ENCODE peak calls at places on chromosome 10, in nine cellular contexts. One of them, this sample, is unnamed.

GRCh38 chr10:11145498-11145855 is 127.8 kb downstream of the CELF2 start:
- DNase-seq in Calu3: no peak
- DNase-seq in activated CD8-positive, alpha-beta T cell treated with anti-CD3 and anti-CD28 coated beads for 36 hours: peak
- DNase-seq in GM06990: peak
- DNase-seq in HFF-Myc: no peak
- DNase-seq in GM13977: peak
- DNase-seq in BE2C: no peak
- DNase-seq in psoas muscle: no peak
- DNase-seq in B cell: peak
- DNase-seq in this sample: peak

GRCh38 chr10:34739915-34740314 is 75.2 kb downstream of the PARD3 start:
- DNase-seq in Calu3: peak
- DNase-seq in activated CD8-positive, alpha-beta T cell treated with anti-CD3 and anti-CD28 coated beads for 36 hours: no peak
- DNase-seq in GM06990: no peak
- DNase-seq in HFF-Myc: peak
- DNase-seq in GM13977: no peak
- DNase-seq in BE2C: peak
- DNase-seq in psoas muscle: peak
- DNase-seq in B cell: no peak
- DNase-seq in this sample: no peak

GRCh38 chr10:35433851-35434426 is 97.6 kb downstream of the CCNY start:
- DNase-seq in Calu3: peak
- DNase-seq in activated CD8-positive, alpha-beta T cell treated with anti-CD3 and anti-CD28 coated beads for 36 hours: no peak
- DNase-seq in GM06990: no peak
- DNase-seq in HFF-Myc: peak
- DNase-seq in GM13977: no peak
- DNase-seq in BE2C: peak
- DNase-seq in psoas muscle: no peak
- DNase-seq in B cell: no peak
- DNase-seq in this sample: no peak

GRCh38 chr10:31401287-31401686 is 82.3 kb downstream of the ZEB1 start:
- DNase-seq in Calu3: peak
- DNase-seq in activated CD8-positive, alpha-beta T cell treated with anti-CD3 and anti-CD28 coated beads for 36 hours: no peak
- DNase-seq in GM06990: no peak
- DNase-seq in HFF-Myc: no peak
- DNase-seq in GM13977: no peak
- DNase-seq in BE2C: no peak
- DNase-seq in psoas muscle: no peak
- DNase-seq in B cell: no peak
- DNase-seq in this sample: no peak

GRCh38 chr10:34967411-34967880 is 122.7 kb downstream of the CUL2 start:
- DNase-seq in Calu3: no peak
- DNase-seq in activated CD8-positive, alpha-beta T cell treated with anti-CD3 and anti-CD28 coated beads for 36 hours: no peak
- DNase-seq in GM06990: no peak
- DNase-seq in HFF-Myc: no peak
- DNase-seq in GM13977: no peak
- DNase-seq in BE2C: no peak
- DNase-seq in psoas muscle: no peak
- DNase-seq in B cell: no peak
- DNase-seq in this sample: no peak

GRCh38 chr10:47047577-47048532 is 136.6 kb downstream of the PTPN20 start:
- DNase-seq in Calu3: peak
- DNase-seq in activated CD8-positive, alpha-beta T cell treated with anti-CD3 and anti-CD28 coated beads for 36 hours: peak
- DNase-seq in GM06990: peak
- DNase-seq in HFF-Myc: no peak
- DNase-seq in GM13977: peak
- DNase-seq in BE2C: peak
- DNase-seq in psoas muscle: peak
- DNase-seq in B cell: peak
- DNase-seq in this sample: peak

GRCh38 chr10:97771055-97771811 is 566 bp downstream of the SFRP5 start:
- DNase-seq in Calu3: peak
- DNase-seq in activated CD8-positive, alpha-beta T cell treated with anti-CD3 and anti-CD28 coated beads for 36 hours: peak
- DNase-seq in GM06990: peak
- DNase-seq in HFF-Myc: no peak
- DNase-seq in GM13977: peak
- DNase-seq in BE2C: peak
- DNase-seq in psoas muscle: no peak
- DNase-seq in B cell: no peak
- DNase-seq in this sample: no peak

GRCh38 chr10:2619472-2619871 is 447.9 kb upstream of the PFKP start:
- DNase-seq in Calu3: peak
- DNase-seq in activated CD8-positive, alpha-beta T cell treated with anti-CD3 and anti-CD28 coated beads for 36 hours: peak
- DNase-seq in GM06990: no peak
- DNase-seq in HFF-Myc: no peak
- DNase-seq in GM13977: no peak
- DNase-seq in BE2C: peak
- DNase-seq in psoas muscle: no peak
- DNase-seq in B cell: no peak
- DNase-seq in this sample: no peak

GRCh38 chr10:21926949-21927348 is 76.6 kb downstream of the DNAJC1 start:
- DNase-seq in Calu3: peak
- DNase-seq in activated CD8-positive, alpha-beta T cell treated with anti-CD3 and anti-CD28 coated beads for 36 hours: no peak
- DNase-seq in GM06990: no peak
- DNase-seq in HFF-Myc: peak
- DNase-seq in GM13977: no peak
- DNase-seq in BE2C: no peak
- DNase-seq in psoas muscle: no peak
- DNase-seq in B cell: no peak
- DNase-seq in this sample: no peak

GRCh38 chr10:61994404-61995031 is 93.0 kb downstream of the ARID5B start:
- DNase-seq in Calu3: peak
- DNase-seq in activated CD8-positive, alpha-beta T cell treated with anti-CD3 and anti-CD28 coated beads for 36 hours: no peak
- DNase-seq in GM06990: no peak
- DNase-seq in HFF-Myc: no peak
- DNase-seq in GM13977: no peak
- DNase-seq in BE2C: no peak
- DNase-seq in psoas muscle: no peak
- DNase-seq in B cell: no peak
- DNase-seq in this sample: no peak

DNA sequence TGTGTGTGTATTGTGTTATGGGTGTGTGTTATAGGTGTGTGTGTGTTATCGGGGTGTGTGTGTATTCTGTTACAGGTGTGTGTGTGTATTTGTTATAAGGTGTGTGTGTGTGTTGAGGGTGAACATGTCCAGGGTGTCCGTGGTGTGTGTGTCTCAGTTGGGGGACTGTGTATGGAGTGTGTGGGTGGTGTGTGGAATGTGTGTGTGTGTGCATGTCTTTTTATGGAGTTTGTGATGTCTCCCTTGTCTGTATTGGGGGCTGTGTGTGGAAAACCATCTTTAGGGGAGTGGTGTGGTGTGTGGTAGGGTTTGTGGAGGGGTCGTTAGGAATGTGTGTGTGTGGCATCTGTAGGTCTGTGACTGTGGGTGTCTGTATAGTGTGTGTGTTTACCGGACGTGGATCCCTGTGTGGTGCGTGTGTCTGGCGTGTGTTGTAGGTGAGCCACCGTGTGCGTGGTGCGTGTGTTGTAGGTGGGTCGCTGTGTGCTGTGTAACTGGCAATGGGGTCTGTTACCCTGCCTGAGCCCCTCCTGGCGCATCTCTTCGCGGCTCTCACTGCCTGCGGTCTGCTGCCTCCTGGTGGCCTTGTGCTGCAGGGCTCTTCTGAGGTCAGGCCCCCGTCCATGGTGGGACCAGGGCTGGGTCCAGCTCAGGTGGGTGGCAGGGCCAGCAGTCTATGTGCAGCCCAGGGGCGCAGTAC is 61.7 kb downstream of the PALD1 start:
- DNase-seq in Calu3: peak
- DNase-seq in activated CD8-positive, alpha-beta T cell treated with anti-CD3 and anti-CD28 coated beads for 36 hours: peak
- DNase-seq in GM06990: peak
- DNase-seq in HFF-Myc: no peak
- DNase-seq in GM13977: peak
- DNase-seq in BE2C: peak
- DNase-seq in psoas muscle: no peak
- DNase-seq in B cell: peak
- DNase-seq in this sample: peak
- TF ChIP-seq CTCF in Calu3: peak
- TF ChIP-seq CTCF in activated CD8-positive, alpha-beta T cell treated with anti-CD3 and anti-CD28 coated beads for 36 hours: peak
- TF ChIP-seq CTCF in GM06990: peak
- TF ChIP-seq CTCF in HFF-Myc: peak
- TF ChIP-seq CTCF in GM13977: peak
- TF ChIP-seq CTCF in BE2C: peak
- TF ChIP-seq CTCF in psoas muscle: peak
- TF ChIP-seq CTCF in B cell: peak
- TF ChIP-seq CTCF in this sample: peak

GRCh38 chr10:83469719-83470336 is 669.5 kb upstream of the GHITM start:
- DNase-seq in Calu3: no peak
- DNase-seq in activated CD8-positive, alpha-beta T cell treated with anti-CD3 and anti-CD28 coated beads for 36 hours: no peak
- DNase-seq in GM06990: no peak
- DNase-seq in HFF-Myc: no peak
- DNase-seq in GM13977: no peak
- DNase-seq in BE2C: no peak
- DNase-seq in psoas muscle: no peak
- DNase-seq in B cell: no peak
- DNase-seq in this sample: no peak
- TF ChIP-seq CTCF in Calu3: no peak
- TF ChIP-seq CTCF in activated CD8-positive, alpha-beta T cell treated with anti-CD3 and anti-CD28 coated beads for 36 hours: no peak
- TF ChIP-seq CTCF in GM06990: no peak
- TF ChIP-seq CTCF in HFF-Myc: no peak
- TF ChIP-seq CTCF in GM13977: no peak
- TF ChIP-seq CTCF in BE2C: no peak
- TF ChIP-seq CTCF in psoas muscle: no peak
- TF ChIP-seq CTCF in B cell: no peak
- TF ChIP-seq CTCF in this sample: no peak

GRCh38 chr10:54133201-54133600 is 667.8 kb downstream of the PCDH15 start:
- DNase-seq in Calu3: no peak
- DNase-seq in activated CD8-positive, alpha-beta T cell treated with anti-CD3 and anti-CD28 coated beads for 36 hours: no peak
- DNase-seq in GM06990: no peak
- DNase-seq in HFF-Myc: no peak
- DNase-seq in GM13977: no peak
- DNase-seq in BE2C: no peak
- DNase-seq in psoas muscle: no peak
- DNase-seq in B cell: no peak
- DNase-seq in this sample: no peak
- TF ChIP-seq CTCF in Calu3: peak
- TF ChIP-seq CTCF in activated CD8-positive, alpha-beta T cell treated with anti-CD3 and anti-CD28 coated beads for 36 hours: no peak
- TF ChIP-seq CTCF in GM06990: no peak
- TF ChIP-seq CTCF in HFF-Myc: no peak
- TF ChIP-seq CTCF in GM13977: peak
- TF ChIP-seq CTCF in BE2C: peak
- TF ChIP-seq CTCF in psoas muscle: no peak
- TF ChIP-seq CTCF in B cell: no peak
- TF ChIP-seq CTCF in this sample: peak

DNA sequence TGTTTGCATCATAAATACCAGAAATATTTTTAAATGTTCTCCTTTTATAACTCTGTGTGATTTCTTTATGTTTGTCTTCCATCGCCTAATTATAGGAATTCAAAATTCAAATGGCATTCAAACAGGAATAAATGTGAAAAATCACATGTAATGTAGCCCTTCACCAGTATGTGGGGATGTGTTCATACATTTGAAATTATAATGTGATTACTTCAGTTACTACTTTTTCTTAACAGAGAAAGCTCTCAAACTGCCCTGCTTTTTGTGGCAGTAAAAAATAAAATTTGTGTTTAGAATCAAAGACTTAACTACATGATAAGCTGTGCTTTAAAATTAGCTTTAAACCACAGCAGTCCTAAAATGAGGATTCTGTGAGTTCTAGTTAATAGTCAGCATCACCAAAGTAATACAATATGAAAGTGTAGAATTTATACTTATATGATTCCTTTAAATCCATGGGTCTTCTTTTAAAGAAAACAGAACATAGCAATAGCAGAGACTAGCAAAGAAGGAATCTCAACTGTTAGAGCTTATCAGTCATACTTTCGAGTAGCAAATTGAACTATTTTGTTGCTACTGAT is 7.8 kb upstream of the HERC4 start:
- DNase-seq in Calu3: no peak
- DNase-seq in activated CD8-positive, alpha-beta T cell treated with anti-CD3 and anti-CD28 coated beads for 36 hours: no peak
- DNase-seq in GM06990: no peak
- DNase-seq in HFF-Myc: no peak
- DNase-seq in GM13977: no peak
- DNase-seq in BE2C: no peak
- DNase-seq in psoas muscle: no peak
- DNase-seq in B cell: no peak
- DNase-seq in this sample: no peak
- TF ChIP-seq CTCF in Calu3: peak
- TF ChIP-seq CTCF in activated CD8-positive, alpha-beta T cell treated with anti-CD3 and anti-CD28 coated beads for 36 hours: peak
- TF ChIP-seq CTCF in GM06990: no peak
- TF ChIP-seq CTCF in HFF-Myc: peak
- TF ChIP-seq CTCF in GM13977: no peak
- TF ChIP-seq CTCF in BE2C: peak
- TF ChIP-seq CTCF in psoas muscle: peak
- TF ChIP-seq CTCF in B cell: peak
- TF ChIP-seq CTCF in this sample: peak

DNA sequence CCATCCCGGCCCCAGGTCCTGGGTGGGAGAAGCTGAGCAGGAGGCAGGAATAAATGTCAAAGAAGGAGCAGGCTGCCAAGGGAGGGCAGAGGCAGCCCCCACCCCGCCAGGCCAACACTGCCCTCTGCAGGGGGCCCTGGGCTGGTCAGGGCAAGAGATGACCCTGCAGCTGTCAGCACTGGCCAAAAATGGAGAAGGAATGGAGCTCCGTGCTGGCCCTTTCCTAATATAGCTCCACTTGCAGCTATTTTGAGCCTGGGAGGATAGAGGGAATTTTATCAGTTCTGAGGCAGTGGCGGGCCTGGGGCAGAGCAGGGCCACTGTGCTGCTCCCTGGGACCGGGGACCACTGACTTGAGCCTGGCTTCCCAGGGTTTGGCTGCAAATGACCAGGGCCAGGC is 16.0 kb downstream of the LDB3 start:
- DNase-seq in Calu3: peak
- DNase-seq in activated CD8-positive, alpha-beta T cell treated with anti-CD3 and anti-CD28 coated beads for 36 hours: no peak
- DNase-seq in GM06990: no peak
- DNase-seq in HFF-Myc: no peak
- DNase-seq in GM13977: no peak
- DNase-seq in BE2C: peak
- DNase-seq in psoas muscle: peak
- DNase-seq in B cell: no peak
- DNase-seq in this sample: no peak
- TF ChIP-seq CTCF in Calu3: no peak
- TF ChIP-seq CTCF in activated CD8-positive, alpha-beta T cell treated with anti-CD3 and anti-CD28 coated beads for 36 hours: no peak
- TF ChIP-seq CTCF in GM06990: no peak
- TF ChIP-seq CTCF in HFF-Myc: peak
- TF ChIP-seq CTCF in GM13977: peak
- TF ChIP-seq CTCF in BE2C: peak
- TF ChIP-seq CTCF in psoas muscle: peak
- TF ChIP-seq CTCF in B cell: no peak
- TF ChIP-seq CTCF in this sample: no peak